ENCODE peak calls at places on chromosomes 6 and 20, in eight cellular contexts. G is HepG2, M is A549, P is NB4, H is HCT116, X is GM12878, V is H1, Y is K562. R is an unnamed sample.

GRCh38 chr6:107114872-107115694 is at the start of gene BEND3:
- DNase-seq in H (no peak), G (no peak), X (no peak), M (no peak), Y (peak), V (no peak), P (peak), R (no peak)

GRCh38 chr6:70353343-70353913 is 50.5 kb upstream of the COL9A1 start:
- DNase-seq in H (no peak), P (no peak), Y (no peak), G (no peak), M (no peak), X (no peak), V (no peak), R (no peak)

GRCh38 chr6:75551367-75551952 is 50.2 kb upstream of the SENP6 start:
- DNase-seq in H (no peak), X (no peak), P (no peak), V (no peak), M (no peak), Y (no peak), G (no peak), R (no peak)

GRCh38 chr6:54991761-54992330 is 145.3 kb downstream of the FAM83B start:
- DNase-seq in Y (no peak), G (no peak), H (no peak), P (no peak), X (no peak), V (no peak), M (no peak), R (no peak)

GRCh38 chr6:4819706-4820283 is 43.6 kb downstream of the CDYL start:
- DNase-seq in G (no peak), M (no peak), X (no peak), Y (no peak), V (no peak), P (no peak), H (no peak), R (no peak)

GRCh38 chr20:38230253-38230551 is 30.3 kb downstream of the KIAA1755 start:
- DNase-seq in G (no peak), Y (no peak), P (no peak), V (no peak), M (no peak), X (no peak), H (no peak), R (no peak)

GRCh38 chr6:169794317-169795055 is 43.1 kb downstream of the ERMARD start:
- DNase-seq in M (no peak), G (no peak), X (no peak), P (no peak), H (no peak), Y (no peak), V (no peak), R (no peak)

GRCh38 chr6:44456070-44456965 is 68.8 kb downstream of the CDC5L start:
- DNase-seq in H (peak), G (peak), P (peak), X (no peak), Y (peak), M (peak), V (no peak), R (peak)

GRCh38 chr6:37713529-37714119 is 15.9 kb upstream of the MDGA1 start:
- DNase-seq in X (no peak), H (no peak), P (no peak), Y (peak), M (no peak), V (no peak), G (no peak), R (no peak)

DNA sequence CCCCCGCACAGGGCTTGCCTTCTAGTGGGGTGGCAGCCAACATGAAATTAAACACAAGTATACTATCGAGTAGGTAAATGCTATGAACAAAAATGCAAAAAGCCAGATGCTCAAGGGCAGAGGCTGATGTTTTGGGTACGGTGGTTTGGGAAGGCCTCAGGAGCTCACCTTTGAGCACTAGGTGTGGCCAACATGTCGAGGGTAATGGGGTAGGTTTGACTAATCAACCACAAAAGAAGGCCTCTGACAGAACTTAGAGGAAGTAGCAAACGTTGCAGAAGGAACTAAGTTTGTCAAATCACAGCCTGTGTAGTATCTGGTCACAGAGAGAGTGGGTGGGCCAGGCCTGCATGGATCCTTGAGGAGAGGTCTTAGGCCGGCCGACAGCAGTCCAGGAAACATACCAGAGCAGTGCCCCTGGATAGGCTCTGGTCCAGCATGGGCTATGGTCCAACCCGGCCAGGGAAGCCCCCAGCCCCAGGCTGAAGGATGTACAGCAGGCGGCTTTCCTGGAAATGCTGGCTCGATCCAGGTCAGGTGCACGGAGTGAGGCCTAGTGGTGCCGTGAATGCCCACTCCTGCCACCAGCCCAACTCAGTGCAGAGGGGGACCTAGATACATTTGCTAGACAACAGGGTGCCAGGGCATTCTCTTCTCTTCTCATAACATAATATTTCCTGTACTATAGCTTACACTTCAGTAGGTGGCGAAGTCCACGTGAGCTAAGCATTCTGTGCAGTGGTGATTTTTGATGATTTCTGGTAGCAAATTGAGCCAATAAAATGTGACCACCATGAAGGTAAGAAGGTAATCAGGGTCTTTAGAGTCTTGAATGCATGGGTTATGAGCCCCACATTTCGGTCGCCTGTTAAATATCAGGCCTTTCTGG is 56.3 kb upstream of the CD93 start:
- DNase-seq in M (no peak), Y (no peak), G (no peak), X (peak), H (no peak), P (peak), V (no peak), R (no peak)
- TF ChIP-seq MAX in M (no peak), Y (no peak), G (no peak), X (no peak), H (no peak), P (peak), V (no peak), R (no peak)

GRCh38 chr6:26205625-26206574 is 118.7 kb downstream of the HFE start:
- DNase-seq in V (no peak), H (peak), P (peak), G (peak), Y (peak), M (peak), X (no peak), R (peak)

GRCh38 chr6:26207248-26207801 is 120.1 kb downstream of the HFE start:
- DNase-seq in Y (peak), V (no peak), G (no peak), M (no peak), X (no peak), P (no peak), H (no peak), R (no peak)

GRCh38 chr6:26204332-26205160 is 117.3 kb downstream of the HFE start:
- DNase-seq in P (peak), V (peak), M (peak), X (peak), H (peak), Y (peak), G (peak), R (peak)

GRCh38 chr6:26202811-26203583 is 115.8 kb downstream of the HFE start:
- DNase-seq in P (no peak), V (no peak), H (no peak), M (no peak), G (no peak), Y (peak), X (no peak), R (no peak)

GRCh38 chr6:26205161-26205624 is 118.0 kb downstream of the HFE start:
- DNase-seq in G (peak), V (no peak), H (peak), X (no peak), Y (peak), M (peak), P (peak), R (peak)
- TF ChIP-seq POLR2A in G (peak), V (no peak), H (no peak), X (peak), Y (no peak), M (peak), P (peak), R (no peak)

GRCh38 chr20:49247792-49248191 is 28.6 kb downstream of the DDX27 start:
- DNase-seq in Y (no peak), V (no peak), X (no peak), P (no peak), M (no peak), G (no peak), H (no peak), R (peak)

GRCh38 chr20:49248301-49248700 is 29.1 kb downstream of the DDX27 start:
- DNase-seq in X (no peak), H (no peak), V (no peak), Y (no peak), G (no peak), P (no peak), M (no peak), R (no peak)

GRCh38 chr20:49248879-49249665 is 28.8 kb downstream of the ZNFX1 start:
- DNase-seq in H (no peak), M (no peak), G (no peak), P (no peak), X (no peak), Y (no peak), V (no peak), R (no peak)

GRCh38 chr20:49247169-49247734 is 28.0 kb downstream of the DDX27 start:
- DNase-seq in V (no peak), X (no peak), M (no peak), H (no peak), G (no peak), P (no peak), Y (no peak), R (no peak)

DNA sequence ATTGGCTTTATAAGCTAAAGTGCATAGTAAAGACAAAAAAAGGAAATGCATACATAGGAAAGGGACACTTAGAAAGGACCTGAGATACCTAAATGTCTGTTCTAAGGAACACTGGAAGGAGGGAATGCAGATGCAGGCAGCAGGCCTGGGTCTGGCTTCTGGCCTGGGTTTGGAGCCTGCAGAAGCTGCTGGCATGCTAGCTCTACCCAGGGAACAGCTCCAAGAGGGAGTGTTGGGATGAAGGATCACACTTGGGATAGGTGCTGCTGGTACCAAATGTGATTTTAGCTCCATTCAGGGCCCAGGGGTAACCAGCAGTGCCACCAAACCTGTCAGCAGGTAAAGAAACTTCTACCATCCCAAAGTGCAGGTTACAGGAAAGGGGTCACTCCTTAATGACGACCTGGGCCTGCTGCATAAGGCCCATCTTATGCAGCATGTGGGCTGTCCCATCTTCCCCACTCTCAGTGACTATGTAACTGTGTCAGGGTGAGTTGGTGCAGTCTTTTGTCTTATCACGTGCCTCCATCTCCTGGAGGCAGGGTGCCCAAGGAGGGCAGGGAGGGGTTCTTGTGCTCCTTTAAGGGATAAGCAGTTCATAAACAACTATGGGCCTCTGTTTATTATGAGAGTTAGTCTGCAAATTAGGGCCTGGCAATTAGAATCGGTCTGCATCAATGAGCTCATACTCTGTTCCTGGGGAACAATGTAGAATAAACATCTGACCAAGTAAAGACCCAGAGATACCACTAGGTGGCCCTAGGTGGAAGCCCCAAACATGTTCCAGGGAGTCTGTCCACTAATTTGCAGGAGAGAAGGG is 26.9 kb downstream of the DDX27 start:
- DNase-seq in M (peak), H (peak), V (no peak), G (peak), Y (peak), X (no peak), P (peak), R (peak)
- TF ChIP-seq MAX in M (no peak), H (no peak), V (no peak), G (no peak), Y (no peak), X (no peak), P (no peak), R (no peak)

GRCh38 chr20:35724321-35725230 is 17.5 kb downstream of the RBM39 start:
- DNase-seq in V (no peak), H (no peak), P (no peak), M (no peak), X (no peak), Y (no peak), G (no peak), R (no peak)
- TF ChIP-seq POLR2A in V (peak), H (no peak), P (no peak), M (no peak), X (no peak), Y (peak), G (no peak), R (no peak)

DNA sequence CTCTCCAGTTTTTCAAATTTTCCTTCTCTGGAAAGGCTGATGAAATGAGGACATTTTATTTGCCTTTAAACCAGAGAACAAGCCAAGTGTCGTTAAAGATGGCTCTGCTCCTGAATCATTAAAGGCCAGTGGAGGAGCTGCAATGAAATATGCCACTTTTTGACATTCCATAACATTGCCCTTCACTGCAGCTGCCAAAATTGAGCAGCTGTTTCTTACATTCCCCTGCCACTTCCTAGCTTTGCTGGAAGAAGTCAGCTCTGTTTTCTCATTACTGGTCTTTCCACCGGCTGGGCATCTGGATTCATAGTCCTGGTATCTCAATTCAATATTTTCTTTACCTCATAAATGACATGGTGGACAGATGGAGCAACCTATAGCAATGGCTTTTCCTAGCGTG is 45.5 kb upstream of the NRN1 start:
- DNase-seq in H (no peak), X (no peak), P (no peak), M (no peak), G (no peak), Y (no peak), V (no peak), R (no peak)
- TF ChIP-seq MAX in H (no peak), X (no peak), P (no peak), M (no peak), G (no peak), Y (no peak), V (no peak), R (no peak)

DNA sequence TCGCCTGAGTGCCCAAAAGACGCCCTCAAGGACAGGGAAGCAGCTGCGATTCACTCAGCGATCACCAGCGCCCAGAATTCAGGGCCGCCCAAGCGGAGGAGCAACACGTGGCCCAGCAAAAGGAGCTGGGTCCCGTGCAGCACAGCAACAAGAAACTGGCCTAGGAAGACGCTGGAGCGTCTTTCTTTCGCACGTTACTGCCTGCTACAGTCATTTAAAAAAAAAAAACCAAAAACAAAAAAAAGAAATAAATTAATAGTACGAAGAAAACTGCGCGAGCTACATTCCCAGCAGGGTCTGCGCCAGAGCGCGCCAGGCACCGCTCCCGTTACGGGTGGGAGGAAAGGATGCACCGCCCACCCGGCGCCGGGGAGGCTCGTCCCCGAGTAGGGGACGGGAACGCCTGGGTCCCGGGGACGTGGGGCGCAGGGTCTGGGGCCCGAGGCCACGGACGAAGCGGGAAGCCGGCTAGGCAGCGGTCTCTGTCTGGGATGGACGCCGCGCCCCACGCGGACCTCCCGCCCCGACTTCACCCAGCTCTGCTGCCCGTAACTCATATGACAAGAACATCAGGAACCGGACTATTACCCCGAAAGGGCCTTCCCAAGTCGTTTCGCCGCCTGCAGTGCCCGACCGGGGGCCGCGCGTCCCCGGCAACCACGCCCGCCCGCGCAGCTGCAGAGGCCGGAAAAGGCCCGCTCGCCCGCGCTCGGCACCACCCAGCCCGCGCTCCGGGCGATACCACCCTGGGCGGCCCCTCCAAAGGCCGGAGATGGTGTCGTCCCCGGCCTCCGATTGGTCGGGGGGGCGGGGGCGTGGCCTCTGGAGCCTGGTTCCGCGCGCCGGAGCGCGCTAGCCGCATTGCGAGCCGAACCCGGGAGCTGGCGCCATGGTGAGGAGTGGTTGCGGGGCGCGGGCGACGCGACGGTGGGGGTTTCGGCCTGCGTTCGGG is at the start of gene NOP56:
- DNase-seq in V (peak), G (peak), H (peak), M (peak), Y (peak), P (peak), X (peak), R (peak)
- TF ChIP-seq POLR2A in V (peak), G (peak), H (peak), M (peak), Y (peak), P (peak), X (peak), R (peak)

GRCh38 chr6:131139599-131139998 is 4.3 kb downstream of the AKAP7 start:
- DNase-seq in H (no peak), X (no peak), V (no peak), Y (no peak), G (no peak), P (no peak), M (no peak), R (no peak)
- TF ChIP-seq MAX in H (no peak), X (no peak), V (no peak), Y (no peak), G (no peak), P (no peak), M (no peak), R (no peak)

DNA sequence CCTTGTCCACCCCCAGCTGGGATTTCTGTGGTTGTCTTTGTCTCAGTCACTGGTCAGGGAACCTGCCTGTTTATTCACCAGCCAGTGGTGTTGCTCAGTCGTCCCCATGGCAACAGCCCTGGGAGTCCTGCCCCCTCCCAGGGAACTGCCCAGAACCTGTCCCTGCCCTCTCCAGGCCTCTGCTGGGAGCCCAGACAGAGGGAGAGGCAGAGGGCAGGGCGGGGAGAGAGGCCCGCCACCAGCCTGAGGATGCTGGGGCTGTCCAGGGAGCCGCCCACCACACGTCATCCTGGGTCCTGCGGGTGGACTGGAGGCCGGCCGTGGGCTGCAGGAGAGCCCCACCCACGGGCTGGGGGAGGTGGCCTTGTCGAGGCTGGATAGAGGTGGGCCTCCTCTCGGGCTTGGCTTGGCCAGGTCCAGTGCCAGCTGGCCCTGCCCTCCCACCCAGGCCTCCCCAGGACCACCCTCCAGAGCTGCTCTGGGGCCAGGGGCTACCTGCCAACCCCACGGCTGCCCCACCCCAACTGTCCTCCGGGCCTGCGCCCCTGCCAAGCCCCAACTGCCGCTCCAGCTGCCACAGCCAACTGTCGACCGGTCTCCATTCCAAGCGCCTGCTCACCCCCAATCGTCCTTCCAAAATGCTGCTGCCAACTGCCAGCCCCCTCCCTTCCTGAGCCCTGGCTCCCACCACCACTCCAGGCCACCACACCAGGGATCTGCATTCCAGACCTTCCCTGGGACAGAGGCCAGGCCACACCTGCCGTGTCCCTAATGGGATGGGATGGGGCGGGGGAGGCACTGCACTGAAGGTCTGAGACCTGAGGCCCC is 4.2 kb upstream of the ZBTB46 start:
- DNase-seq in Y (peak), P (peak), M (peak), X (no peak), H (peak), V (peak), G (peak), R (peak)
- TF ChIP-seq POLR2A in Y (no peak), P (no peak), M (no peak), X (no peak), H (no peak), V (no peak), G (no peak), R (no peak)

DNA sequence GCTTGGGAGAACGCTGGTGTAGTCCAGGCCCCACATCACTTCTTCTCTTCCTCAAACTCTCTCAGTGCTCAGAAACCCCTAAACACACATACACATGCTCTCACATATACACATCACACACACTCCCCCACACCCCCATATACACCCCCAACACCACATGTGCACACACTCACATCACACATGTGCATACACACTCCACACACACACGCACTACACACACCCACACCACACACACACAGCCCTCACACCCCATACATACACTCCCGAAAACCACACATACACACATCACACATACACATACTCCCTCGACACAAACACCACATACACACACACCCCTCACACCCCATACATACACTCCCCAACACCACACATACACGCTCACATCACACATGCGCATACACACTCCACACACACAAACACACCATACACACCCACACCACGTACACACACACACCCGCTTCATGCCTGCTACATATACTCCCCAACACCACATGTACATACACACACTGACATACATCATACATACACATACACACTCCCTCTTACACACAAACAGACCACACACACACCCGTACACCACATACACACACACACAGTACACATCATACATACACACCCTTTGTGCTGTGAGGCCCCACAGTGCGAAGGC is 110.3 kb upstream of the TMEM170B start:
- DNase-seq in H (no peak), V (no peak), M (no peak), P (no peak), X (no peak), G (no peak), Y (no peak), R (no peak)
- TF ChIP-seq MAX in H (no peak), V (no peak), M (no peak), P (no peak), X (no peak), G (no peak), Y (no peak), R (no peak)

R was measured in endothelial cell of umbilical vein.